ENCODE peak calls at places on chromosomes 3 and 15, in ten cellular contexts. One of them, this sample, is unnamed.

GRCh38 chr3:147298511-147298982 is 107.8 kb downstream of the ZIC4 start:
- DNase-seq in H1: no peak
- DNase-seq in hepatocyte: peak; percentile 61
- DNase-seq in cardiac fibroblast: peak; percentile 94
- DNase-seq in CD8-positive, alpha-beta T cell: no peak
- DNase-seq in GM23338: peak; percentile 57
- DNase-seq in tibial nerve: no peak
- DNase-seq in right cardiac atrium: no peak
- DNase-seq in skeletal muscle cell: peak; percentile 97
- DNase-seq in choroid plexus epithelial cell: peak; percentile 99
- DNase-seq in this sample: peak; percentile 77

GRCh38 chr3:134625885-134626741 is 24.7 kb downstream of the KY start:
- DNase-seq in H1: peak; percentile 27
- DNase-seq in hepatocyte: no peak
- DNase-seq in cardiac fibroblast: no peak
- DNase-seq in CD8-positive, alpha-beta T cell: no peak
- DNase-seq in GM23338: no peak
- DNase-seq in tibial nerve: no peak
- DNase-seq in right cardiac atrium: no peak
- DNase-seq in skeletal muscle cell: no peak
- DNase-seq in choroid plexus epithelial cell: no peak
- DNase-seq in this sample: peak; percentile 19

GRCh38 chr3:139353920-139354556 is 10.2 kb downstream of the MRPS22 start:
- DNase-seq in H1: no peak
- DNase-seq in hepatocyte: peak; percentile 77
- DNase-seq in cardiac fibroblast: peak; percentile 75
- DNase-seq in CD8-positive, alpha-beta T cell: no peak
- DNase-seq in GM23338: peak; percentile 74
- DNase-seq in tibial nerve: no peak
- DNase-seq in right cardiac atrium: no peak
- DNase-seq in skeletal muscle cell: peak; percentile 18
- DNase-seq in choroid plexus epithelial cell: peak; percentile 85
- DNase-seq in this sample: peak; percentile 16

GRCh38 chr3:123871946-123872345 is 12.2 kb downstream of the MYLK start:
- DNase-seq in H1: no peak
- DNase-seq in hepatocyte: no peak
- DNase-seq in cardiac fibroblast: peak; percentile 66
- DNase-seq in CD8-positive, alpha-beta T cell: no peak
- DNase-seq in GM23338: no peak
- DNase-seq in tibial nerve: no peak
- DNase-seq in right cardiac atrium: no peak
- DNase-seq in skeletal muscle cell: peak; percentile 10
- DNase-seq in choroid plexus epithelial cell: no peak
- DNase-seq in this sample: peak; percentile 21

GRCh38 chr3:99483841-99484240 is 154.6 kb upstream of the COL8A1 start:
- DNase-seq in H1: no peak
- DNase-seq in hepatocyte: no peak
- DNase-seq in cardiac fibroblast: no peak
- DNase-seq in CD8-positive, alpha-beta T cell: no peak
- DNase-seq in GM23338: no peak
- DNase-seq in tibial nerve: no peak
- DNase-seq in right cardiac atrium: no peak
- DNase-seq in skeletal muscle cell: no peak
- DNase-seq in choroid plexus epithelial cell: no peak
- DNase-seq in this sample: no peak

GRCh38 chr15:41607033-41607432 is 48.0 kb downstream of the TYRO3 start:
- DNase-seq in H1: no peak
- DNase-seq in hepatocyte: peak; percentile 17
- DNase-seq in cardiac fibroblast: peak; percentile 92
- DNase-seq in CD8-positive, alpha-beta T cell: no peak
- DNase-seq in GM23338: no peak
- DNase-seq in tibial nerve: no peak
- DNase-seq in right cardiac atrium: no peak
- DNase-seq in skeletal muscle cell: peak; percentile 83
- DNase-seq in choroid plexus epithelial cell: peak; percentile 79
- DNase-seq in this sample: peak; percentile 52

GRCh38 chr3:134211797-134212196 is 38.9 kb downstream of the RYK start:
- DNase-seq in H1: no peak
- DNase-seq in hepatocyte: peak; percentile 69
- DNase-seq in cardiac fibroblast: peak; percentile 67
- DNase-seq in CD8-positive, alpha-beta T cell: no peak
- DNase-seq in GM23338: peak; percentile 67
- DNase-seq in tibial nerve: no peak
- DNase-seq in right cardiac atrium: peak; percentile 39
- DNase-seq in skeletal muscle cell: peak; percentile 16
- DNase-seq in choroid plexus epithelial cell: peak; percentile 88
- DNase-seq in this sample: peak; percentile 55

GRCh38 chr3:126557415-126557745 is 1.4 kb downstream of the C3orf22 start:
- DNase-seq in H1: peak; percentile 39
- DNase-seq in hepatocyte: no peak
- DNase-seq in cardiac fibroblast: no peak
- DNase-seq in CD8-positive, alpha-beta T cell: no peak
- DNase-seq in GM23338: no peak
- DNase-seq in tibial nerve: no peak
- DNase-seq in right cardiac atrium: no peak
- DNase-seq in skeletal muscle cell: no peak
- DNase-seq in choroid plexus epithelial cell: no peak
- DNase-seq in this sample: no peak

GRCh38 chr3:171967137-171967783 is 72.1 kb upstream of the FNDC3B start:
- DNase-seq in H1: no peak
- DNase-seq in hepatocyte: peak; percentile 41
- DNase-seq in cardiac fibroblast: peak; percentile 86
- DNase-seq in CD8-positive, alpha-beta T cell: no peak
- DNase-seq in GM23338: no peak
- DNase-seq in tibial nerve: peak; percentile 60
- DNase-seq in right cardiac atrium: no peak
- DNase-seq in skeletal muscle cell: peak; percentile 80
- DNase-seq in choroid plexus epithelial cell: peak; percentile 72
- DNase-seq in this sample: no peak

GRCh38 chr15:38024293-38025091 is 90.1 kb downstream of the TMCO5A start:
- DNase-seq in H1: no peak
- DNase-seq in hepatocyte: no peak
- DNase-seq in cardiac fibroblast: peak; percentile 40
- DNase-seq in CD8-positive, alpha-beta T cell: no peak
- DNase-seq in GM23338: no peak
- DNase-seq in tibial nerve: no peak
- DNase-seq in right cardiac atrium: no peak
- DNase-seq in skeletal muscle cell: no peak
- DNase-seq in choroid plexus epithelial cell: no peak
- DNase-seq in this sample: no peak

GRCh38 chr15:31235298-31236183 is 91.1 kb upstream of the KLF13 start:
- DNase-seq in H1: no peak
- DNase-seq in hepatocyte: peak; percentile 72
- DNase-seq in cardiac fibroblast: peak; percentile 37
- DNase-seq in CD8-positive, alpha-beta T cell: no peak
- DNase-seq in GM23338: no peak
- DNase-seq in tibial nerve: no peak
- DNase-seq in right cardiac atrium: peak; percentile 42
- DNase-seq in skeletal muscle cell: no peak
- DNase-seq in choroid plexus epithelial cell: peak; percentile 62
- DNase-seq in this sample: no peak

GRCh38 chr3:47661121-47661752 is 82.6 kb upstream of the CSPG5 start:
- DNase-seq in H1: no peak
- DNase-seq in hepatocyte: peak; percentile 29
- DNase-seq in cardiac fibroblast: peak; percentile 63
- DNase-seq in CD8-positive, alpha-beta T cell: no peak
- DNase-seq in GM23338: no peak
- DNase-seq in tibial nerve: no peak
- DNase-seq in right cardiac atrium: no peak
- DNase-seq in skeletal muscle cell: peak; percentile 46
- DNase-seq in choroid plexus epithelial cell: peak; percentile 84
- DNase-seq in this sample: peak; percentile 21

GRCh38 chr3:110933786-110934415 is 137.7 kb upstream of the NECTIN3 start:
- DNase-seq in H1: no peak
- DNase-seq in hepatocyte: no peak
- DNase-seq in cardiac fibroblast: peak; percentile 67
- DNase-seq in CD8-positive, alpha-beta T cell: no peak
- DNase-seq in GM23338: no peak
- DNase-seq in tibial nerve: no peak
- DNase-seq in right cardiac atrium: no peak
- DNase-seq in skeletal muscle cell: no peak
- DNase-seq in choroid plexus epithelial cell: peak; percentile 62
- DNase-seq in this sample: no peak

GRCh38 chr15:80404719-80405553 is 754 bp downstream of the ARNT2 start:
- DNase-seq in H1: peak; percentile 71
- DNase-seq in hepatocyte: peak; percentile 40
- DNase-seq in cardiac fibroblast: no peak
- DNase-seq in CD8-positive, alpha-beta T cell: no peak
- DNase-seq in GM23338: peak; percentile 67
- DNase-seq in tibial nerve: no peak
- DNase-seq in right cardiac atrium: peak; percentile 44
- DNase-seq in skeletal muscle cell: no peak
- DNase-seq in choroid plexus epithelial cell: no peak
- DNase-seq in this sample: no peak

GRCh38 chr15:70702584-70702983 is 60.8 kb downstream of the UACA start:
- DNase-seq in H1: no peak
- DNase-seq in hepatocyte: no peak
- DNase-seq in cardiac fibroblast: no peak
- DNase-seq in CD8-positive, alpha-beta T cell: no peak
- DNase-seq in GM23338: no peak
- DNase-seq in tibial nerve: no peak
- DNase-seq in right cardiac atrium: no peak
- DNase-seq in skeletal muscle cell: no peak
- DNase-seq in choroid plexus epithelial cell: no peak
- DNase-seq in this sample: no peak
- H3K4me3 ChIP-seq in H1: no peak overlapping the region
- H3K4me3 ChIP-seq in hepatocyte: no peak overlapping the region
- H3K4me3 ChIP-seq in cardiac fibroblast: peak overlapping the region; percentile 46
- H3K4me3 ChIP-seq in CD8-positive, alpha-beta T cell: no peak overlapping the region
- H3K4me3 ChIP-seq in GM23338: no peak overlapping the region
- H3K4me3 ChIP-seq in tibial nerve: no peak overlapping the region
- H3K4me3 ChIP-seq in right cardiac atrium: peak overlapping the region; percentile 36
- H3K4me3 ChIP-seq in skeletal muscle cell: peak overlapping the region; percentile 2
- H3K4me3 ChIP-seq in choroid plexus epithelial cell: no peak overlapping the region
- H3K4me3 ChIP-seq in this sample: no peak overlapping the region

GRCh38 chr3:195443391-195443989 is 670 bp upstream of the ACAP2 start:
- DNase-seq in H1: no peak
- DNase-seq in hepatocyte: no peak
- DNase-seq in cardiac fibroblast: no peak
- DNase-seq in CD8-positive, alpha-beta T cell: no peak
- DNase-seq in GM23338: no peak
- DNase-seq in tibial nerve: no peak
- DNase-seq in right cardiac atrium: no peak
- DNase-seq in skeletal muscle cell: no peak
- DNase-seq in choroid plexus epithelial cell: no peak
- DNase-seq in this sample: no peak
- H3K4me3 ChIP-seq in H1: no peak overlapping the region
- H3K4me3 ChIP-seq in hepatocyte: no peak overlapping the region
- H3K4me3 ChIP-seq in cardiac fibroblast: peak overlapping the region; percentile 4
- H3K4me3 ChIP-seq in CD8-positive, alpha-beta T cell: peak overlapping the region; percentile 82
- H3K4me3 ChIP-seq in GM23338: peak overlapping the region; percentile 49
- H3K4me3 ChIP-seq in tibial nerve: peak overlapping the region; percentile 22
- H3K4me3 ChIP-seq in right cardiac atrium: peak overlapping the region; percentile 18
- H3K4me3 ChIP-seq in skeletal muscle cell: peak overlapping the region; percentile 22
- H3K4me3 ChIP-seq in choroid plexus epithelial cell: peak overlapping the region; percentile 20
- H3K4me3 ChIP-seq in this sample: peak overlapping the region; percentile 1

DNA sequence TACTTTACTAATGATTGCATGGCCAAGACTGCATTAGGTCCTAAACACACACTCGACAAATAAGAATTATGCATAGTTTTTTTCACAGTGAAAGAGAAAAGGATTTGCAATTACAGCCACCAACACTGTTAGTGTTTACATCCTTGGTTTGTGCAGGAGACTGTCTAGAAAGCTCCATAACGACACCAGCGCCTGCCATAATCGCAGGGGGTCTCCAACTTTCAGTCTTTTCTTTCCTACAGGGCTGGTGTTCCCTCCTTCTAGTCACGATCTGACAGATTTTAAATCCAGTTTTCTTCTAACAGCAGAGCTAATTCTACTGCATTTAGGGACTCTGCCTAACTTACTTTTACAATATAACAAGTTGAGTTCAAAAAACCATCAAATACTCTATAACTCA is 58.0 kb downstream of the CLASP2 start:
- DNase-seq in H1: no peak
- DNase-seq in hepatocyte: no peak
- DNase-seq in cardiac fibroblast: no peak
- DNase-seq in CD8-positive, alpha-beta T cell: no peak
- DNase-seq in GM23338: no peak
- DNase-seq in tibial nerve: no peak
- DNase-seq in right cardiac atrium: no peak
- DNase-seq in skeletal muscle cell: no peak
- DNase-seq in choroid plexus epithelial cell: no peak
- DNase-seq in this sample: no peak
- H3K4me3 ChIP-seq in H1: no peak overlapping the region
- H3K4me3 ChIP-seq in hepatocyte: peak overlapping the region; percentile 33
- H3K4me3 ChIP-seq in cardiac fibroblast: no peak overlapping the region
- H3K4me3 ChIP-seq in CD8-positive, alpha-beta T cell: no peak overlapping the region
- H3K4me3 ChIP-seq in GM23338: peak overlapping the region; percentile 44
- H3K4me3 ChIP-seq in tibial nerve: no peak overlapping the region
- H3K4me3 ChIP-seq in right cardiac atrium: peak overlapping the region; percentile 87
- H3K4me3 ChIP-seq in skeletal muscle cell: peak overlapping the region; percentile 41
- H3K4me3 ChIP-seq in choroid plexus epithelial cell: no peak overlapping the region
- H3K4me3 ChIP-seq in this sample: no peak overlapping the region

DNA sequence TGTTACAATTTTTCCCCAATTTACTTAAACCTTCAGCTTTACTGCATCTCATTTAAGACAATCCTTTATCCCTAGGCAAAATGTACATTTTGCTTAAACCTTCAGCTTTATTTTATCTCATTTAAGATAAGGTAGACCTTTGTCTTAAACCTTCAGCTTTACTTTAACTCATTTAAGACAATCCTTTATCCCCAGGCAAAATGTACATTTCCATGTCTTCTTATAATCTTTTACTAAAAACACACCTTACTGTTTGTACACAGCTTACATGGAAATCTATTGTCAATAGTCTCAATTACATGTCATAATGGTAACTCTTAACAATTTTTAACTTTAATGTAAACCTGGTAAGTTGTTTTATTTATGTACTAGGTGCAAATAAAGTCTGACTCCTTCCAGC is 58.7 kb upstream of the MKRN3 start:
- DNase-seq in H1: no peak
- DNase-seq in hepatocyte: no peak
- DNase-seq in cardiac fibroblast: no peak
- DNase-seq in CD8-positive, alpha-beta T cell: no peak
- DNase-seq in GM23338: no peak
- DNase-seq in tibial nerve: no peak
- DNase-seq in right cardiac atrium: no peak
- DNase-seq in skeletal muscle cell: no peak
- DNase-seq in choroid plexus epithelial cell: no peak
- DNase-seq in this sample: no peak
- H3K4me3 ChIP-seq in H1: no peak overlapping the region
- H3K4me3 ChIP-seq in hepatocyte: no peak overlapping the region
- H3K4me3 ChIP-seq in cardiac fibroblast: no peak overlapping the region
- H3K4me3 ChIP-seq in CD8-positive, alpha-beta T cell: no peak overlapping the region
- H3K4me3 ChIP-seq in GM23338: no peak overlapping the region
- H3K4me3 ChIP-seq in tibial nerve: no peak overlapping the region
- H3K4me3 ChIP-seq in right cardiac atrium: no peak overlapping the region
- H3K4me3 ChIP-seq in skeletal muscle cell: no peak overlapping the region
- H3K4me3 ChIP-seq in choroid plexus epithelial cell: no peak overlapping the region
- H3K4me3 ChIP-seq in this sample: no peak overlapping the region

This sample was measured in SJSA1.